ENCODE peak calls at places on chromosome 1, in seven cellular contexts. One of them, this sample, is unnamed.

GRCh38 chr1:167440345-167440744 is 78.0 kb downstream of the CD247 start:
- DNase-seq in AG04450: no peak
- DNase-seq in CD8-positive, alpha-beta memory T cell: no peak
- DNase-seq in IMR-90: no peak
- DNase-seq in colonic mucosa: peak
- DNase-seq in HFF-Myc: no peak
- DNase-seq in GM06990: no peak
- DNase-seq in this sample: no peak

GRCh38 chr1:96882096-96882495 is 160.5 kb downstream of the PTBP2 start:
- DNase-seq in AG04450: no peak
- DNase-seq in CD8-positive, alpha-beta memory T cell: no peak
- DNase-seq in IMR-90: no peak
- DNase-seq in colonic mucosa: no peak
- DNase-seq in HFF-Myc: no peak
- DNase-seq in GM06990: no peak
- DNase-seq in this sample: no peak

GRCh38 chr1:36692465-36692864 is 209.8 kb upstream of the CSF3R start:
- DNase-seq in AG04450: no peak
- DNase-seq in CD8-positive, alpha-beta memory T cell: no peak
- DNase-seq in IMR-90: no peak
- DNase-seq in colonic mucosa: no peak
- DNase-seq in HFF-Myc: no peak
- DNase-seq in GM06990: no peak
- DNase-seq in this sample: no peak

GRCh38 chr1:51294566-51295184 is 35.7 kb downstream of the TTC39A start:
- DNase-seq in AG04450: no peak
- DNase-seq in CD8-positive, alpha-beta memory T cell: no peak
- DNase-seq in IMR-90: no peak
- DNase-seq in colonic mucosa: no peak
- DNase-seq in HFF-Myc: no peak
- DNase-seq in GM06990: no peak
- DNase-seq in this sample: no peak

GRCh38 chr1:113615425-113615824 is 143.9 kb downstream of the PHTF1 start:
- DNase-seq in AG04450: no peak
- DNase-seq in CD8-positive, alpha-beta memory T cell: no peak
- DNase-seq in IMR-90: peak
- DNase-seq in colonic mucosa: no peak
- DNase-seq in HFF-Myc: no peak
- DNase-seq in GM06990: no peak
- DNase-seq in this sample: no peak

GRCh38 chr1:156079762-156080597 is 2.3 kb downstream of the MEX3A start:
- DNase-seq in AG04450: no peak
- DNase-seq in CD8-positive, alpha-beta memory T cell: no peak
- DNase-seq in IMR-90: no peak
- DNase-seq in colonic mucosa: no peak
- DNase-seq in HFF-Myc: no peak
- DNase-seq in GM06990: no peak
- DNase-seq in this sample: no peak

GRCh38 chr1:8862528-8862927 is 16.0 kb downstream of the ENO1 start:
- DNase-seq in AG04450: no peak
- DNase-seq in CD8-positive, alpha-beta memory T cell: no peak
- DNase-seq in IMR-90: no peak
- DNase-seq in colonic mucosa: no peak
- DNase-seq in HFF-Myc: no peak
- DNase-seq in GM06990: no peak
- DNase-seq in this sample: no peak

GRCh38 chr1:235972316-235973090 is 92.4 kb downstream of the NID1 start:
- DNase-seq in AG04450: peak
- DNase-seq in CD8-positive, alpha-beta memory T cell: no peak
- DNase-seq in IMR-90: peak
- DNase-seq in colonic mucosa: no peak
- DNase-seq in HFF-Myc: no peak
- DNase-seq in GM06990: no peak
- DNase-seq in this sample: peak

GRCh38 chr1:44911042-44911441 is 68.0 kb upstream of the PTCH2 start:
- DNase-seq in AG04450: no peak
- DNase-seq in CD8-positive, alpha-beta memory T cell: no peak
- DNase-seq in IMR-90: no peak
- DNase-seq in colonic mucosa: no peak
- DNase-seq in HFF-Myc: no peak
- DNase-seq in GM06990: no peak
- DNase-seq in this sample: no peak

GRCh38 chr1:51157411-51157810 is 55.4 kb downstream of the C1orf185 start:
- DNase-seq in AG04450: no peak
- DNase-seq in CD8-positive, alpha-beta memory T cell: no peak
- DNase-seq in IMR-90: no peak
- DNase-seq in colonic mucosa: no peak
- DNase-seq in HFF-Myc: no peak
- DNase-seq in GM06990: no peak
- DNase-seq in this sample: peak

GRCh38 chr1:43147625-43148319 is 24.3 kb downstream of the EBNA1BP2 start:
- DNase-seq in AG04450: no peak
- DNase-seq in CD8-positive, alpha-beta memory T cell: no peak
- DNase-seq in IMR-90: peak
- DNase-seq in colonic mucosa: peak
- DNase-seq in HFF-Myc: peak
- DNase-seq in GM06990: peak
- DNase-seq in this sample: peak

GRCh38 chr1:167121375-167122120 is 27.7 kb downstream of the STYXL2 start:
- DNase-seq in AG04450: no peak
- DNase-seq in CD8-positive, alpha-beta memory T cell: no peak
- DNase-seq in IMR-90: no peak
- DNase-seq in colonic mucosa: peak
- DNase-seq in HFF-Myc: no peak
- DNase-seq in GM06990: no peak
- DNase-seq in this sample: no peak

GRCh38 chr1:22350171-22350961 is 101.3 kb upstream of the ZBTB40 start:
- DNase-seq in AG04450: no peak
- DNase-seq in CD8-positive, alpha-beta memory T cell: no peak
- DNase-seq in IMR-90: no peak
- DNase-seq in colonic mucosa: no peak
- DNase-seq in HFF-Myc: no peak
- DNase-seq in GM06990: no peak
- DNase-seq in this sample: no peak

GRCh38 chr1:108154323-108154722 is 45.8 kb downstream of the SLC25A24 start:
- DNase-seq in AG04450: no peak
- DNase-seq in CD8-positive, alpha-beta memory T cell: no peak
- DNase-seq in IMR-90: peak
- DNase-seq in colonic mucosa: no peak
- DNase-seq in HFF-Myc: no peak
- DNase-seq in GM06990: no peak
- DNase-seq in this sample: no peak

GRCh38 chr1:45499415-45499769 is 481 bp downstream of the CCDC163 start:
- DNase-seq in AG04450: no peak
- DNase-seq in CD8-positive, alpha-beta memory T cell: no peak
- DNase-seq in IMR-90: no peak
- DNase-seq in colonic mucosa: no peak
- DNase-seq in HFF-Myc: no peak
- DNase-seq in GM06990: no peak
- DNase-seq in this sample: no peak

GRCh38 chr1:21278208-21278861 is 11.9 kb downstream of the ECE1 start:
- DNase-seq in AG04450: no peak
- DNase-seq in CD8-positive, alpha-beta memory T cell: no peak
- DNase-seq in IMR-90: no peak
- DNase-seq in colonic mucosa: no peak
- DNase-seq in HFF-Myc: no peak
- DNase-seq in GM06990: no peak
- DNase-seq in this sample: no peak

DNA sequence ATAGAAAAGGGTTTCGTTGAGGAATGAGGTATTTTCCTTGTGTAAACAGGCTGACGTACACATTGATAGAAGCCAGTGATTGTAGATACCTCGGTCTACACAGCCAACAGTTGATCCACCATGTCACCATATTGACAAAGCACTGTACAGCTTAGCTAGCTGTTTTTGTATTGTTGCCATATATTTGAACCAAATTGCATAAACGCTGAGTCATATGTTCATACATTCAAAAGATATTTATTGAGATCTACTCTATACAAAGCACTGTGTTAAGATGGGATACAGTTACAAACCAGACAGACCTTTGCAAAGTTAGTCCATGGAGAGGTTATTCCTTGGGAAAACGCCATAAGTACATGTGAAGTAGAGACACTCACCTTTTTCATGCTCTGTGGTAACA is 132.4 kb upstream of the ATP1B1 start:
- DNase-seq in AG04450: no peak
- DNase-seq in CD8-positive, alpha-beta memory T cell: no peak
- DNase-seq in IMR-90: no peak
- DNase-seq in colonic mucosa: no peak
- DNase-seq in HFF-Myc: no peak
- DNase-seq in GM06990: no peak
- DNase-seq in this sample: no peak
- H3K4me3 ChIP-seq in AG04450: no peak
- H3K4me3 ChIP-seq in CD8-positive, alpha-beta memory T cell: no peak
- H3K4me3 ChIP-seq in IMR-90: no peak
- H3K4me3 ChIP-seq in colonic mucosa: no peak
- H3K4me3 ChIP-seq in HFF-Myc: no peak
- H3K4me3 ChIP-seq in GM06990: no peak
- H3K4me3 ChIP-seq in this sample: no peak

DNA sequence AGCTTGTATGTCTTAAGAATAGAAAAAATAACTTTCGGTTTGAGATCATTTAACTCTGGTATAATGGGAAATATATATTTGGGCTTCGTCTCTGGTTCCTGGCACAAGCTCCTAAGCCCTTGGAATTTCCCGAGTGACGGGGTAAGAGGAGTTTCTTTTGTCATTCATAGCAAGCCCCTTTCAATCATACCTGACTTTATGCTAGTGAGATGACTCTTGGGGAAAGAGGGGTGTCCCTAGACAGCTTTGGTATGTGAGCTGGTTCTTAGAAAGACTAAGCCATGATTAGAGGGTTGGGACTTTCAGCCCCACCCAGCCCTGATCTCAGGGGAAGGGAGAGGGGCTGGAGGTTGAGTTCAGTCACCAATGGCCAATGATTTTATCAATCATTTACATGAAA is 13.9 kb upstream of the MTARC1 start:
- DNase-seq in AG04450: no peak
- DNase-seq in CD8-positive, alpha-beta memory T cell: no peak
- DNase-seq in IMR-90: no peak
- DNase-seq in colonic mucosa: no peak
- DNase-seq in HFF-Myc: no peak
- DNase-seq in GM06990: no peak
- DNase-seq in this sample: no peak
- H3K4me3 ChIP-seq in AG04450: no peak
- H3K4me3 ChIP-seq in CD8-positive, alpha-beta memory T cell: no peak
- H3K4me3 ChIP-seq in IMR-90: no peak
- H3K4me3 ChIP-seq in colonic mucosa: no peak
- H3K4me3 ChIP-seq in HFF-Myc: no peak
- H3K4me3 ChIP-seq in GM06990: no peak
- H3K4me3 ChIP-seq in this sample: no peak

GRCh38 chr1:163084330-163084729 is 15.2 kb downstream of the RGS4 start:
- DNase-seq in AG04450: no peak
- DNase-seq in CD8-positive, alpha-beta memory T cell: no peak
- DNase-seq in IMR-90: peak
- DNase-seq in colonic mucosa: no peak
- DNase-seq in HFF-Myc: no peak
- DNase-seq in GM06990: no peak
- DNase-seq in this sample: no peak

GRCh38 chr1:163085904-163086268 is 16.7 kb downstream of the RGS4 start:
- DNase-seq in AG04450: no peak
- DNase-seq in CD8-positive, alpha-beta memory T cell: no peak
- DNase-seq in IMR-90: peak
- DNase-seq in colonic mucosa: no peak
- DNase-seq in HFF-Myc: no peak
- DNase-seq in GM06990: no peak
- DNase-seq in this sample: no peak

GRCh38 chr1:163083690-163084089 is 14.5 kb downstream of the RGS4 start:
- DNase-seq in AG04450: no peak
- DNase-seq in CD8-positive, alpha-beta memory T cell: no peak
- DNase-seq in IMR-90: peak
- DNase-seq in colonic mucosa: no peak
- DNase-seq in HFF-Myc: no peak
- DNase-seq in GM06990: no peak
- DNase-seq in this sample: no peak

GRCh38 chr1:163082971-163083370 is 13.8 kb downstream of the RGS4 start:
- DNase-seq in AG04450: no peak
- DNase-seq in CD8-positive, alpha-beta memory T cell: no peak
- DNase-seq in IMR-90: no peak
- DNase-seq in colonic mucosa: no peak
- DNase-seq in HFF-Myc: no peak
- DNase-seq in GM06990: no peak
- DNase-seq in this sample: no peak

GRCh38 chr1:163085041-163085903 is 16.1 kb downstream of the RGS4 start:
- DNase-seq in AG04450: no peak
- DNase-seq in CD8-positive, alpha-beta memory T cell: no peak
- DNase-seq in IMR-90: peak
- DNase-seq in colonic mucosa: no peak
- DNase-seq in HFF-Myc: no peak
- DNase-seq in GM06990: no peak
- DNase-seq in this sample: no peak
- H3K4me3 ChIP-seq in AG04450: no peak
- H3K4me3 ChIP-seq in CD8-positive, alpha-beta memory T cell: no peak
- H3K4me3 ChIP-seq in IMR-90: no peak
- H3K4me3 ChIP-seq in colonic mucosa: no peak
- H3K4me3 ChIP-seq in HFF-Myc: no peak
- H3K4me3 ChIP-seq in GM06990: no peak
- H3K4me3 ChIP-seq in this sample: no peak

GRCh38 chr1:17045623-17046022 is 8.2 kb downstream of the SDHB start:
- DNase-seq in AG04450: no peak
- DNase-seq in CD8-positive, alpha-beta memory T cell: no peak
- DNase-seq in IMR-90: no peak
- DNase-seq in colonic mucosa: no peak
- DNase-seq in HFF-Myc: no peak
- DNase-seq in GM06990: no peak
- DNase-seq in this sample: no peak
- H3K4me3 ChIP-seq in AG04450: no peak
- H3K4me3 ChIP-seq in CD8-positive, alpha-beta memory T cell: no peak
- H3K4me3 ChIP-seq in IMR-90: no peak
- H3K4me3 ChIP-seq in colonic mucosa: no peak
- H3K4me3 ChIP-seq in HFF-Myc: no peak
- H3K4me3 ChIP-seq in GM06990: peak
- H3K4me3 ChIP-seq in this sample: no peak

GRCh38 chr1:206859082-206859491 is 6.3 kb upstream of the IL20 start:
- DNase-seq in AG04450: no peak
- DNase-seq in CD8-positive, alpha-beta memory T cell: no peak
- DNase-seq in IMR-90: no peak
- DNase-seq in colonic mucosa: no peak
- DNase-seq in HFF-Myc: no peak
- DNase-seq in GM06990: no peak
- DNase-seq in this sample: no peak
- H3K4me3 ChIP-seq in AG04450: no peak
- H3K4me3 ChIP-seq in CD8-positive, alpha-beta memory T cell: no peak
- H3K4me3 ChIP-seq in IMR-90: no peak
- H3K4me3 ChIP-seq in colonic mucosa: no peak
- H3K4me3 ChIP-seq in HFF-Myc: no peak
- H3K4me3 ChIP-seq in GM06990: no peak
- H3K4me3 ChIP-seq in this sample: no peak

This sample was measured in skeletal muscle cell.